ENCODE peak calls at places on chromosomes 4 and X, in ten cellular contexts. R is upper lobe of left lung; C is HepG2; L is cardiac muscle cell; T is CD8-positive, alpha-beta T cell; O is kidney; B is colonic mucosa; I is breast epithelium; Z is tibial nerve; N is hepatocyte. M is an unnamed sample.

GRCh38 chrX:65034641-65035450 is 58.6 kb upstream of the ZC4H2 start:
- DNase-seq in I (peak), Z (peak), B (peak), N (peak), C (peak), R (peak), L (peak), T (peak), O (peak), M (peak)

GRCh38 chrX:16852617-16853179 is 17.5 kb downstream of the RBBP7 start:
- DNase-seq in O (no peak), T (no peak), C (no peak), L (no peak), N (no peak), B (no peak), I (no peak), R (no peak), Z (no peak), M (no peak)

GRCh38 chr4:140088317-140088967 is 65.5 kb downstream of the MAML3 start:
- DNase-seq in L (no peak), C (no peak), T (no peak), O (no peak), N (no peak), R (no peak), I (no peak), Z (no peak), B (no peak), M (no peak)

GRCh38 chrX:18102006-18102405 is 118.7 kb downstream of the BEND2 start:
- DNase-seq in N (no peak), T (no peak), I (no peak), Z (no peak), B (no peak), C (no peak), O (no peak), L (no peak), R (no peak), M (no peak)

GRCh38 chr4:125011646-125012045 is 299.1 kb upstream of the ANKRD50 start:
- DNase-seq in C (no peak), N (no peak), R (no peak), B (no peak), Z (no peak), O (no peak), T (no peak), L (no peak), I (no peak), M (no peak)

GRCh38 chr4:83535520-83535944 is 376 bp upstream of the GPAT3 start:
- DNase-seq in T (peak), O (peak), N (peak), I (peak), L (peak), C (peak), Z (no peak), B (peak), R (no peak), M (no peak)

GRCh38 chr4:14168919-14169318 is 541.4 kb upstream of the BOD1L1 start:
- DNase-seq in B (peak), Z (no peak), C (no peak), R (no peak), N (peak), I (peak), T (no peak), L (peak), O (no peak), M (no peak)

GRCh38 chr4:83062748-83063147 is 27.8 kb downstream of the COPS4 start:
- DNase-seq in C (no peak), N (no peak), R (no peak), I (no peak), O (no peak), L (no peak), B (no peak), T (no peak), Z (no peak), M (no peak)

GRCh38 chr4:74873545-74874295 is 59.2 kb upstream of the PARM1 start:
- DNase-seq in T (no peak), I (no peak), B (no peak), L (no peak), C (no peak), R (no peak), O (no peak), N (no peak), Z (no peak), M (no peak)

GRCh38 chrX:65545456-65545855 is 10.9 kb upstream of the LAS1L start:
- DNase-seq in O (no peak), C (no peak), B (no peak), T (no peak), R (no peak), I (no peak), Z (no peak), N (no peak), L (no peak), M (no peak)

GRCh38 chr4:78031457-78031856 is 25.7 kb upstream of the FRAS1 start:
- DNase-seq in L (no peak), N (no peak), R (no peak), I (no peak), C (no peak), Z (no peak), T (no peak), B (no peak), O (no peak), M (no peak)

GRCh38 chr4:2829933-2830451 is 13.7 kb upstream of the ADD1 start:
- DNase-seq in L (no peak), I (no peak), O (peak), R (peak), T (no peak), B (no peak), C (no peak), N (no peak), Z (peak), M (no peak)

GRCh38 chr4:153241295-153241694 is 37.1 kb downstream of the TRIM2 start:
- DNase-seq in O (no peak), N (no peak), T (no peak), C (no peak), L (no peak), Z (no peak), B (no peak), I (no peak), R (no peak), M (no peak)

GRCh38 chr4:129261584-129261983 is 165.6 kb downstream of the C4orf33 start:
- DNase-seq in N (no peak), B (no peak), T (no peak), Z (no peak), I (no peak), O (no peak), C (no peak), L (no peak), R (no peak), M (no peak)

GRCh38 chrX:46268429-46268828 is 276.8 kb downstream of the ZNF674 start:
- DNase-seq in B (no peak), N (peak), T (no peak), R (no peak), Z (no peak), C (peak), L (no peak), O (no peak), I (no peak), M (no peak)

GRCh38 chr4:80307774-80308465 is 27.6 kb upstream of the CFAP299 start:
- DNase-seq in L (no peak), Z (no peak), T (no peak), N (no peak), C (no peak), I (no peak), R (no peak), B (no peak), O (peak), M (no peak)

GRCh38 chrX:56600141-56600540 is 36.7 kb downstream of the UBQLN2 start:
- DNase-seq in L (no peak), C (peak), T (no peak), N (no peak), R (no peak), I (no peak), B (no peak), Z (no peak), O (no peak), M (no peak)

GRCh38 chr4:6328526-6328925 is 58.9 kb downstream of the WFS1 start:
- DNase-seq in I (no peak), L (no peak), O (no peak), N (no peak), C (no peak), B (no peak), T (no peak), R (no peak), Z (no peak), M (no peak)

GRCh38 chrX:37608156-37608555 is 36.7 kb downstream of the LANCL3 start:
- DNase-seq in B (no peak), N (no peak), R (no peak), L (no peak), I (no peak), Z (no peak), T (no peak), O (no peak), C (no peak), M (no peak)

GRCh38 chrX:115533485-115533884 is 27.5 kb upstream of the PLS3 start:
- DNase-seq in L (no peak), O (no peak), B (no peak), R (no peak), C (no peak), I (no peak), Z (no peak), N (peak), T (no peak), M (no peak)

GRCh38 chr4:63221477-63221876 is 1187.8 kb downstream of the TECRL start:
- DNase-seq in Z (no peak), C (no peak), N (no peak), T (no peak), I (no peak), R (no peak), L (no peak), O (no peak), B (no peak), M (no peak)

GRCh38 chrX:128906753-128907152 is 616.5 kb downstream of the SMARCA1 start:
- DNase-seq in Z (no peak), L (no peak), T (no peak), C (peak), R (no peak), O (no peak), B (no peak), N (no peak), I (no peak), M (no peak)

GRCh38 chr4:174592985-174593335 is 70.7 kb upstream of the HPGD start:
- DNase-seq in I (no peak), O (no peak), R (no peak), L (peak), B (no peak), T (no peak), C (no peak), Z (no peak), N (peak), M (no peak)

GRCh38 chrX:48468693-48469691 is 1.1 kb downstream of the SLC38A5 start:
- DNase-seq in C (no peak), T (peak), L (no peak), N (no peak), I (no peak), B (peak), Z (no peak), O (peak), R (no peak), M (no peak)

GRCh38 chrX:154002215-154002719 is 17.4 kb downstream of the IRAK1 start:
- DNase-seq in N (peak), C (no peak), Z (peak), R (no peak), T (peak), I (no peak), L (no peak), O (no peak), B (no peak), M (no peak)

GRCh38 chr4:139676365-139676764 is 10.7 kb downstream of the MGST2 start:
- DNase-seq in Z (no peak), C (no peak), B (no peak), N (no peak), R (no peak), T (no peak), L (no peak), O (no peak), I (no peak), M (no peak)

GRCh38 chr4:83830138-83830537 is 294.2 kb downstream of the GPAT3 start:
- DNase-seq in N (peak), I (no peak), R (no peak), Z (no peak), O (no peak), L (peak), C (no peak), B (no peak), T (no peak), M (no peak)

GRCh38 chr4:7192252-7193039 is at the start of gene SORCS2:
- DNase-seq in O (peak), Z (peak), C (peak), B (peak), L (peak), T (no peak), N (peak), I (no peak), R (peak), M (no peak)

DNA sequence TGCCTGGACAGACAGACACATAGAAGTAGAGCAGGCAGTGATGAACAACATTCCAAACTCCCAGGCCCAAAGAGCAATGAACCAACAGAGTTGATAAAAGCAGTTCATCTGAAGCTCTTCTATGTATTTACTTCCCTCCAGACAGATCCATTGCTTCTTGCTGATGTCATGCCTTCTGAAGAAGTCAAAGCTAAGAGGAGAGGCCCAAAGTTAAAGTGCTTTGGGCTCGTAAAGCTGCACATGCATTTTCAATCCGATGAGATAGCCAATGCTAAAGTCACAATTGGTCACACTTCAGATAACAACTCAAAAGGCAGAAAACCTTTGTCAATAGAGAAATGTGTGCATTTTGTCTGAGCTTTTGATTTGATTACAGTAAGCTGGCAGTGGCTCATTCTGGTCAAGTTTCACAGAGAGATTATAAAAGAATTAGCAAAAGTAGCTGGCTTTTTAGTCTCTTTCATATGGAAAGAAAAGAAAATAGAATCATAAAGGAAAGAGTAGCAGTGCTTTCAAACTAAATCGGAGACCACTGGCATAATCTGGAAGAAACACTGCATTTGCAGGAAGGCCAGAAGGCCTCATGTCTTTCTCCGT is 82.0 kb downstream of the GPC4 start:
- DNase-seq in T (no peak), C (no peak), N (no peak), I (no peak), L (peak), B (no peak), O (no peak), R (no peak), Z (no peak), M (no peak)
- H3K27ac ChIP-seq in T (no peak), C (no peak), N (no peak), I (no peak), L (peak), B (no peak), O (no peak), R (no peak), Z (no peak), M (no peak)

GRCh38 chrX:53049127-53049517 is 533 bp downstream of the GPR173 start:
- DNase-seq in O (no peak), C (no peak), B (no peak), R (no peak), T (no peak), I (no peak), Z (no peak), N (no peak), L (no peak), M (no peak)
- H3K4me3 ChIP-seq in O (peak), C (no peak), B (no peak), R (peak), T (no peak), I (peak), Z (peak), N (no peak), L (peak), M (peak)

GRCh38 chr4:116321471-116321870 is 763.9 kb downstream of the TRAM1L1 start:
- DNase-seq in T (no peak), B (no peak), R (no peak), N (no peak), L (no peak), Z (no peak), C (no peak), I (no peak), O (no peak), M (no peak)
- H3K27ac ChIP-seq in T (no peak), B (no peak), R (no peak), N (no peak), L (no peak), Z (no peak), C (no peak), I (no peak), O (no peak), M (no peak)

DNA sequence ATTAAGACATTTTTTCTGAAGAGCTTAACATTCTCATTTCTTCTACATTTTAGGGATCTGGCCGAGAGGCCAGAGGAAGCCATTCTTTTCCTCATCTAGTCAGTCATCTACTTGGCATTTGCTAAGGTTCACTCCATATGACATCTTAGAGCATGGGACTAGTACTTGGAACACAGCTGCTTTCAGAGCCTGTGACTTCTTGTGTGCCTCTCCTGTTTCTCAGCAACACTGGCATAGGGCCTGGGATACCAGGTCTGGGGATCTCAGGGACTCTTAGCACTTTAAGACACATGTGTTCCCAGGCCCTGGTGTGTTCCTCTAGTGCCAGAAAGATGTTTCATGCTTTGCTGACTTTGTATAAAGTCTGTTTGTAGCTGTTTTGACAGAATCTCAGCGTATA is 7.3 kb downstream of the PLP1 start:
- DNase-seq in R (no peak), I (no peak), O (no peak), C (no peak), N (no peak), T (no peak), L (no peak), B (no peak), Z (no peak), M (no peak)
- H3K4me3 ChIP-seq in R (no peak), I (no peak), O (no peak), C (no peak), N (no peak), T (no peak), L (no peak), B (no peak), Z (no peak), M (no peak)

DNA sequence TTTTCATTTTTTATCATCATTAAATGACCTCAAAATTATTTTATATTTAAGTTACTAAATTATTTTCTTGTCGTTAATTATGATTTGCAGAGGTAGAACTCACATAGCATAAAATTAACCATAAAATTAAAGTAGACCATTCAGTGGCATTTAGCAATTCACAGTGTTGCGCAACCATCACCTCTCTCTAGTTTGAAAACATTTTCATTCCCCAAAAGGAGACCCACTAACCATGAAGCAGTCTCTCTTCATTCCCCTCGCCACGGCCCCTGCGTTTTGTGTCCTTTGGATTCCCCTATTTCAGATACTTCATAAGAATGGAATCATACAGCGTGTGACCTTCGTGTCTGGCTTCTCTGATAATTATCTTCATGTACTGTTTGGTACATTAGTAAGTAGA is 154.9 kb downstream of the ENPP6 start:
- DNase-seq in O (no peak), B (no peak), L (no peak), N (no peak), T (no peak), I (no peak), C (no peak), R (no peak), Z (no peak), M (no peak)
- H3K27ac ChIP-seq in O (no peak), B (no peak), L (no peak), N (no peak), T (no peak), I (no peak), C (no peak), R (no peak), Z (no peak), M (no peak)

GRCh38 chr4:189202182-189202868 is 738.3 kb upstream of the FRG1 start:
- DNase-seq in I (peak), Z (peak), O (peak), B (peak), L (peak), C (peak), N (peak), T (no peak), R (peak), M (peak)
- H3K4me3 ChIP-seq in I (peak), Z (peak), O (peak), B (no peak), L (no peak), C (no peak), N (no peak), T (no peak), R (peak), M (peak)

GRCh38 chrX:40132751-40133150 is 35.0 kb upstream of the BCOR start:
- DNase-seq in L (no peak), I (no peak), R (no peak), T (no peak), C (no peak), Z (peak), B (no peak), N (peak), O (peak), M (no peak)
- H3K27ac ChIP-seq in L (no peak), I (no peak), R (no peak), T (no peak), C (no peak), Z (no peak), B (no peak), N (peak), O (no peak), M (peak)

DNA sequence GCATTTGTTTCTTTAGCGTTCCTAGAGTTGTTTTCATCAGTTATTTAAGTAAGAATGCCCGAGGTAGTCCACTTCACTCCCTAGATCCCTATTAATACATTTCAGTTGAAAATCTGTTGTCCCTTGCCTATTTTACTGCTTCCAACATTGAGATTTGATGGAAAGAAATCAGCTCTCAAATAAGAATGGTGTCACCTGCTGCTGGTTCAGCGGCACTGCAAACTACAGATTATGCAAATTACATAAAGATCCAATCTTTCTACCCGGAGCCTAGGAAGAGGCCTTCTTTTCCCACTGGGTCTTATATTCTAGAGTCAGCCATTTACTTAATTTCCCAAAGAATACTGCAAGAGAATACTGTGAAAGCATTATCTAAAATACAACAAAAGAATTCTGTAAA is 597.6 kb upstream of the MAGEB2 start:
- DNase-seq in C (no peak), L (no peak), Z (no peak), I (no peak), B (no peak), T (no peak), O (no peak), N (no peak), R (no peak), M (no peak)
- H3K4me3 ChIP-seq in C (no peak), L (no peak), Z (no peak), I (no peak), B (no peak), T (no peak), O (no peak), N (no peak), R (no peak), M (no peak)

DNA sequence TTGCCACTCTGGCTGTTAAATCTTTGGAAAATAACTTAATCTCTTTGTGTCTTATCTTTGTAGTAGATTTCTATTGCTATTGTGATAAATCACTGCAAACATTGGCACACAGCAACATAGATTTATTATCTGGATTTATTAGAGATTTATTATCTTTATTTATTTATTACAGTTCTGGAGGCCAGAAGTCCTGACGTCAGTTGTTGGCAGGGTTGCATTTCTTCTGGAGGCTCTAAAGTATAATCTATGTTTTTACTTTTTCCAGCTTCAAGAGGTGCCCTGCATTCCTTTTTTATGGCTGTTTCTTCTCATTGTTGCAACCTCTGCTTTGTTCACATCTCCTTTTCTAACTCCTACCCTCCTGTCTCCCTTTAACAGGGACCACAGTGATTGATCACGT is 542.8 kb downstream of the GRXCR1 start:
- DNase-seq in R (no peak), T (no peak), O (no peak), I (no peak), B (no peak), N (no peak), C (no peak), L (no peak), Z (no peak), M (no peak)
- H3K27ac ChIP-seq in R (no peak), T (no peak), O (no peak), I (no peak), B (no peak), N (no peak), C (no peak), L (no peak), Z (no peak), M (no peak)